ENCODE peak calls at places on chromosome 20, in six cellular contexts. Z, W, J, R, Q and F are unnamed samples.

GRCh38 chr20:53917145-53918009 is 153.0 kb downstream of the BCAS1 start:
- DNase-seq in R (no peak), J (peak), Z (no peak), Q (no peak), W (peak), F (no peak)

GRCh38 chr20:57557926-57558613 is 2.8 kb upstream of the PCK1 start:
- DNase-seq in R (no peak), Z (no peak), W (no peak), Q (no peak), J (no peak), F (no peak)

GRCh38 chr20:63457737-63458136 is 14.7 kb downstream of the KCNQ2 start:
- DNase-seq in Z (no peak), J (no peak), R (no peak), Q (no peak), W (no peak), F (no peak)

GRCh38 chr20:17531537-17532025 is 402 bp upstream of the BFSP1 start:
- DNase-seq in Q (no peak), R (no peak), J (no peak), Z (no peak), W (no peak), F (no peak)

GRCh38 chr20:48419173-48419572 is 408.6 kb downstream of the PREX1 start:
- DNase-seq in Q (no peak), R (no peak), J (no peak), Z (no peak), W (no peak), F (no peak)

GRCh38 chr20:14924433-14924832 is 587.0 kb upstream of the FLRT3 start:
- DNase-seq in W (no peak), J (no peak), Q (no peak), Z (no peak), R (no peak), F (no peak)

GRCh38 chr20:44302026-44302669 is 8.9 kb downstream of the FITM2 start:
- DNase-seq in Q (no peak), R (peak), Z (no peak), J (no peak), W (no peak), F (no peak)

GRCh38 chr20:25288291-25289181 is 40.7 kb downstream of the PYGB start:
- DNase-seq in W (no peak), R (no peak), J (peak), Q (no peak), Z (no peak), F (no peak)

GRCh38 chr20:58018590-58018989 is 209.9 kb downstream of the ANKRD60 start:
- DNase-seq in R (no peak), Z (no peak), Q (no peak), J (no peak), W (no peak), F (no peak)

GRCh38 chr20:22001886-22002285 is 296.4 kb downstream of the PAX1 start:
- DNase-seq in R (no peak), W (no peak), Z (no peak), J (no peak), Q (no peak), F (no peak)

GRCh38 chr20:12056836-12057235 is 139.1 kb downstream of the BTBD3 start:
- DNase-seq in Z (no peak), Q (no peak), J (no peak), W (no peak), R (no peak), F (no peak)

GRCh38 chr20:18094191-18094590 is 36.5 kb upstream of the OVOL2 start:
- DNase-seq in Z (no peak), R (no peak), J (no peak), Q (no peak), W (no peak), F (no peak)

GRCh38 chr20:36462440-36463211 is 78.7 kb upstream of the MYL9 start:
- DNase-seq in Z (no peak), W (no peak), R (no peak), J (no peak), Q (no peak), F (no peak)

GRCh38 chr20:16560216-16560615 is 13.0 kb downstream of the KIF16B start:
- DNase-seq in Z (no peak), R (no peak), W (no peak), J (no peak), Q (no peak), F (no peak)

GRCh38 chr20:3659492-3660261 is 3.5 kb downstream of the GFRA4 start:
- DNase-seq in Q (no peak), R (no peak), J (no peak), W (no peak), Z (no peak), F (no peak)

GRCh38 chr20:2052741-2053140 is 48.9 kb upstream of the STK35 start:
- DNase-seq in Q (no peak), J (no peak), W (no peak), Z (no peak), R (no peak), F (no peak)

GRCh38 chr20:2054911-2055310 is 46.7 kb upstream of the STK35 start:
- DNase-seq in W (no peak), J (no peak), Q (no peak), Z (no peak), R (no peak), F (no peak)

GRCh38 chr20:2053615-2054014 is 48.0 kb upstream of the STK35 start:
- DNase-seq in Z (no peak), J (no peak), R (no peak), W (no peak), Q (no peak), F (no peak)

DNA sequence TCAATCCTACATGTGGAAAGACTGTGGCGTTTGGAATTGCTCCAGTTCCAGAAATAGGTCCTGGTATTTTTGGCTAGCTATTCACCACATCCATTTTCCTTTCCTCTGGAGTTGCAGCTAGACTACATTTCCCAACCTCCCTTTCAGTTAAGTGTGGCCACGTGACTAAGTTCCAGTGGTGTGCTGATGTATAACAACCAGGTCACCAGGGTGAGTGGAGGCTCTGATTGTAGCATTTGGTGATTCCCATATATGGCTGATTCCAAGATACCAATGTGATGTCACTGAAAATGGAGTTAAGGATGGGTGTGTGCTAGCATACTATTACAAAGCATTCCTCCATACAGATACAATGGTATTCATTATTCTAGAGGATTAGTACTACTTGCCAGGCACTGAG is 49.7 kb upstream of the STK35 start:
- DNase-seq in Q (no peak), J (no peak), R (no peak), W (no peak), Z (no peak), F (no peak)
- TF ChIP-seq ZNF274 in Q (no peak), J (no peak), R (no peak), W (no peak), Z (no peak), F (no peak)

GRCh38 chr20:46215913-46216707 is 92.2 kb downstream of the CDH22 start:
- DNase-seq in J (no peak), Q (peak), Z (peak), W (peak), R (peak), F (peak)

GRCh38 chr20:46212876-46213275 is 94.8 kb downstream of the CD40 start:
- DNase-seq in W (no peak), Q (no peak), R (no peak), J (no peak), Z (no peak), F (no peak)

GRCh38 chr20:46212252-46212651 is 94.1 kb downstream of the CD40 start:
- DNase-seq in W (no peak), Q (no peak), R (no peak), J (no peak), Z (no peak), F (no peak)

GRCh38 chr20:46214831-46215488 is 93.3 kb downstream of the CDH22 start:
- DNase-seq in W (no peak), R (no peak), Q (no peak), J (no peak), Z (no peak), F (no peak)

DNA sequence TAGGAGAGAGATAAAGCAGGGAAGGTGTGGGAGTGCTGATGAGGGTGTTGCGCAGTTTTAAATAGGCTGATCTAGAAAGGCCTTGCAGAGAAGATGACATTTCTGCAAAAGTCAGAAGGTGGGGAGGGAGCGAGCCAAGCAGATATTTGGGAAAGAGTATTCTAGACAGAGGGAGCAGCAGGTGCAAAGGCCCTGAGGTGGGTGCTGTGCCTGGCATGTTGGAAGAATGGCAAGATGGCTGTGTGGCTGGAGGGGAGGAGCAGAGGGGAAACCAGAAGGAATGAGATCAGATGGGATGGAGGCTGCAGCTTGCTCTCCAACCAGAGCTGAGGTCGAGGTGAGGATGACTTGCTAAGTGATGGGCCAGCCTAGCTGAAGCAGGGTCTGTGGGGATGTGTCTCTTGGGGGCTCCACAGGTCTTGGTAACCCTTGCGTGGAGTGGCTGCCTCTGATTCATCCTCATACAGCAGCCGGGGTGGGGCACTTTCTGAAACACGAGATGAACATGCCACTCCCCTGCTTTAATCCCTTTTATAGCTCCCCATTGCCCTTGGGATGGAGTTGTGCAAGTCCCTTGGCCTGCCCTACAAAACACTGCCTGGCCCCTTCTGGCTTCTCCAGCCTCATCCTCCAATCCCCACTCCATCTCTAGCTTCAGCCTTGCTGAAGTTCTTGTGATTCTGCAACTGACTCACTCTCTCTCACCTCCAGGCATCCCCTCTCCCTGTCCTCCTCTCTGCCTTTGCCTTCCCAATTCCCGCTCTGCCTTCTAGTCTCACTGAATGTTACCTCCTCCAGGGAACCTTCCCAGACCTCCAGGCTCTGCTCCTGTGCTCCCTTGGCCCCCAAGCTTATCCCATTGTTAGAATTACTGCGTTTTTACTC is 94.1 kb downstream of the CDH22 start:
- DNase-seq in Z (no peak), R (no peak), W (no peak), Q (no peak), J (no peak), F (no peak)
- TF ChIP-seq ZNF274 in Z (no peak), R (no peak), W (no peak), Q (no peak), J (no peak), F (no peak)

GRCh38 chr20:47178277-47178676 is 178.2 kb downstream of the ZMYND8 start:
- DNase-seq in J (no peak), Z (no peak), Q (no peak), W (no peak), R (no peak), F (no peak)

GRCh38 chr20:47179267-47179666 is 177.2 kb downstream of the ZMYND8 start:
- DNase-seq in J (no peak), Z (no peak), R (no peak), Q (no peak), W (no peak), F (no peak)

GRCh38 chr20:47178851-47179250 is 177.6 kb downstream of the ZMYND8 start:
- DNase-seq in Q (no peak), Z (no peak), R (no peak), W (no peak), J (no peak), F (no peak)

GRCh38 chr20:47175501-47175900 is 181.0 kb downstream of the ZMYND8 start:
- DNase-seq in Z (no peak), W (no peak), Q (no peak), J (no peak), R (no peak), F (no peak)

DNA sequence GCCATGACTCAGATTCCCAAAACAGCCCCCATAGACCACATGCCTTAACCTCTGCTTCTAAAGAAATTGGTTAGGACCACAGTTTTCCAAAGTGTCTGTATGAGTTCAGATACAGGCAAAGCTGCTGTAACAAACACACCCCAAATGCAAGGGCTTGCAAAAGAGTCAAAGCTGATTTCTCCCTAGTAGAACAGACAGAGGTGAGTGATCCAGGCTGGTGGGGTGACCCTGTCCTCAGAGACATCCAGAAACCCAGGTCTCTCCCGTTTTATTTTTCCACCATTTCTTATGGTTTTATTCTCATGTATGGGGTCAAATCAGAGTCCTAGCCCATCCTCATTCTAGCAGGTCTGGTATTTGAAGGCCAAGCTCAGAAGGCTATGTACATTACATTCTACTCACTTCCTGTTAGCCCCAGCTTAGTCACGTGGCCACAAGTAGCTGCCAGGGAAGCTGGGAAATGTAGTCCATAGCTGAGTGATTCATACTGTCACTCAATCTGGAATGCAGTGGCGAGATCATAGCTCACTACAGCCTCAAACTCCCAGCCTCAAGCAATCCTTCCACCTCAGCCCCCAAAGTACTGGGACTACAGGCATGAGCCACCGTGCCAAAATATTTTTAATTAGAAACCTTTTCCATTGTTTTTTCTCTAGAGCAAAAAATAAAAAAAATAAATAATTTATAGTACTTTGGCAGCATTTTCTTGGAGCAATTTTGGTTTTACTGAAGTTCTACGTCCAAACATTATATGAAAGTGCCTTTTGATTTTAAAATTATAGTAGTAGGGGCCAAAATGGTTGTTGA is 175.2 kb downstream of the ZMYND8 start:
- DNase-seq in W (peak), Z (no peak), Q (peak), R (peak), J (no peak), F (peak)
- TF ChIP-seq ZNF274 in W (no peak), Z (no peak), Q (no peak), R (peak), J (no peak), F (no peak)

GRCh38 chr20:31846793-31847138 is 1.4 kb upstream of the FOXS1 start:
- DNase-seq in W (no peak), Q (no peak), Z (no peak), R (no peak), J (no peak), F (no peak)

GRCh38 chr20:31851240-31851955 is 6.0 kb upstream of the FOXS1 start:
- DNase-seq in Z (no peak), J (no peak), W (no peak), R (no peak), Q (no peak), F (no peak)

GRCh38 chr20:31848088-31848999 is 2.9 kb upstream of the FOXS1 start:
- DNase-seq in Z (no peak), Q (no peak), J (no peak), W (no peak), R (no peak), F (no peak)

GRCh38 chr20:31845300-31845863 is at the start of gene FOXS1:
- DNase-seq in Q (no peak), R (no peak), J (no peak), W (no peak), Z (no peak), F (no peak)

GRCh38 chr20:31849306-31849930 is 4.0 kb upstream of the FOXS1 start:
- DNase-seq in Q (no peak), J (no peak), Z (no peak), R (no peak), W (no peak), F (no peak)
- TF ChIP-seq ZNF274 in Q (no peak), J (no peak), Z (no peak), R (no peak), W (no peak), F (no peak)

DNA sequence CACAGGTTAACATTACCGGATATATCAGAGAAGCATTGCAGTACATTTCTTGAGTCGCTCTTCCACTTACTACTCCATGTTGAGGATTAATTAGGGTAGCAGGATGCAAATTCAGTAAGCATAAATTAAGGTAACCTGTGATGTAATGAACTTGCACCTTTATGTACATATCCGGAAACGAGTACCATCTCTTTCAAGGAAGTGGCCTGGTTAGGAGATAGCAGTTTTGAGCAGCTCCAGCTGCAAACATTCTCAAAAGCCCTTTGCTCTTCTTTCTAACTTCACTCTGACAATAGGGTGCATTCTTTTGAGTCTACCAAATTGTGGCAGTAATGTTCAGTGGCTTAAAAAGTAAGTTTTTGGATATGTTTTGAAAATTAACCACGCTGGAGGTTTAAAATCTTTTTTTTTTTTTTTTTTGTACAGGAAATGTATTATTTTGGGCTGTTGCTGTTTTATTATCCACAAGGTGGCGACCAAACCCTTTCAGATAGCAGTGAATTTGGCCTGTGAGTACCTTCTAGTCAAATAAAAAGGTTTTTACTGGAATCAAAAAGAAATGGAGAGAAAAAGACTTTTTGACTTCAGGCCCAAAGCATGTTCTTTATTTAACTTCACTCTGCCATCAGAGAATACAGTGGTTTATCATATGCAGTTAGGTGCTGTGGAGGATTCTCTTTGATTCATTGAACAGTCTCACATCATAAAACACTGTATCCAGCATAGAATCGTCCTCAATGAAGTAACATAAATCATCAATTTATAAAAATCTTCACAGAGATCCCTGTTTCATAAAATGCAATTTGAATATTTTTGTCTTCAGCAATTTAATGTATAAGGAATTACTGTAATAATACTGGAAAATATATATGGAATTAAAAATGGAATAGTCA is 8.9 kb downstream of the FAM217B start:
- DNase-seq in J (no peak), R (peak), W (peak), Z (no peak), Q (peak), F (no peak)
- TF ChIP-seq ZNF274 in J (no peak), R (no peak), W (no peak), Z (no peak), Q (no peak), F (no peak)

DNA sequence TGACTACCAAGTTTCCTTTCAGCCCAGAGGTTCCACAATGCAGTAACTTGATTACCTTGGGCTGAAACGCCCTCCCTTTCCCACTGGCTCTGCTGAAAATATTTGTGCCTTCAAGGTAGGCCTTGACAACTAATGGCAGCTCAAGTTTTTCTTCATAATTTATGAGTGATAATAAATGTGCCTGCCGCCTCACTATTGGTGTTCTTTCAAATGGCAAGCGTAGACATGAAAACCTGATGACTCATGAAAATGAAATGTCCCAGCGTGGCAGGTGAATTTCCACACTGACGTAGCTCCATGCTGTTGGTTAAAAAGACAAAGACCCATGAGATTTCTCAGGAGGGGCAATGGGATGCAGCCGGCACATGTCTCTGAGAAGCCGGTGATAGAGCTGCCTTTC is 107.2 kb upstream of the GGTLC1 start:
- DNase-seq in Q (no peak), W (no peak), Z (no peak), R (no peak), J (no peak), F (no peak)
- TF ChIP-seq ZNF274 in Q (no peak), W (no peak), Z (no peak), R (no peak), J (no peak), F (no peak)

DNA sequence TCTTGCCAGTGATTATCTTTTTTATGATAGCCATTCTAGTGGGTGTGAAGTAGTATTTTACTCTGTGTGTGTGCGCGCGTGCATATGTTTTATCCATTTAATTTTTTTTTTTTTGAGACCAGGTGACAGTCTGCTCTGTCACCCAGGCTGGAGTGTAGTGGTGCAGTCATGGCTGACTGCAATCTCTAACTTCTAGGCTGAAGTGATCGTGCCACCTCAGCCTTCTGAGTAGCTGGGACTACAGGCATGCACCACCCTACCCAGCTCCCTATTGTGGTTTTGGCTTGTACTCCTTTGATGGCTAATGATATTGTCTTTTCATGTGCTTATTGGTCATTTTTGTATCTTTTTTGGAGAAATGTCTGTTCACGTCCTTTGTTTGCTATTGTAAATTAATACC is 33.3 kb downstream of the ITCH start:
- DNase-seq in Z (no peak), J (no peak), R (no peak), W (no peak), Q (no peak), F (no peak)
- TF ChIP-seq ZNF274 in Z (no peak), J (no peak), R (no peak), W (no peak), Q (no peak), F (no peak)